ENCODE peak calls at places on chromosomes 4 and X, in seven cellular contexts. D, I, L, Z, P, W and V are unnamed samples.

GRCh38 chr4:87051121-87051713 is 116.4 kb downstream of the AFF1 start:
- DNase-seq in D (no peak), I (no peak), L (no peak), Z (no peak), P (no peak), W (no peak), V (no peak)

GRCh38 chrX:123648028-123648810 is 84.6 kb downstream of the THOC2 start:
- DNase-seq in D (peak; percentile 5), I (peak; percentile 42), L (peak; percentile 46), Z (no peak), P (no peak), W (peak; percentile 42), V (no peak)

GRCh38 chr4:4267981-4268380 is 20.0 kb upstream of the TMEM128 start:
- DNase-seq in D (no peak), I (no peak), L (no peak), Z (no peak), P (no peak), W (no peak), V (no peak)

GRCh38 chr4:85769009-85769408 is 294.1 kb downstream of the ARHGAP24 start:
- DNase-seq in D (no peak), I (no peak), L (no peak), Z (no peak), P (no peak), W (no peak), V (no peak)

GRCh38 chrX:24659106-24659505 is 12.0 kb upstream of the PCYT1B start:
- DNase-seq in D (no peak), I (no peak), L (no peak), Z (no peak), P (no peak), W (no peak), V (no peak)

GRCh38 chrX:153681175-153681574 is 6.6 kb upstream of the SLC6A8 start:
- DNase-seq in D (no peak), I (no peak), L (no peak), Z (no peak), P (no peak), W (no peak), V (peak; percentile 12)

GRCh38 chr4:122218762-122219161 is 66.6 kb downstream of the BLTP1 start:
- DNase-seq in D (no peak), I (no peak), L (peak; percentile 40), Z (no peak), P (no peak), W (no peak), V (no peak)

GRCh38 chr4:67700119-67700873 is 659 bp downstream of the UBA6 start:
- DNase-seq in D (no peak), I (no peak), L (no peak), Z (no peak), P (peak; percentile 64), W (no peak), V (no peak)

GRCh38 chr4:187887886-187888285 is 107.7 kb upstream of the ZFP42 start:
- DNase-seq in D (no peak), I (no peak), L (no peak), Z (no peak), P (no peak), W (no peak), V (no peak)

GRCh38 chr4:184177271-184177670 is 40.4 kb downstream of the ENPP6 start:
- DNase-seq in D (no peak), I (no peak), L (no peak), Z (no peak), P (no peak), W (no peak), V (no peak)

GRCh38 chr4:76802546-76803021 is 95.4 kb downstream of the SOWAHB start:
- DNase-seq in D (no peak), I (no peak), L (no peak), Z (no peak), P (no peak), W (no peak), V (no peak)

GRCh38 chr4:52957791-52958190 is 95.7 kb downstream of the RASL11B start:
- DNase-seq in D (no peak), I (no peak), L (no peak), Z (no peak), P (no peak), W (no peak), V (no peak)

GRCh38 chr4:39237179-39237578 is 54.9 kb downstream of the WDR19 start:
- DNase-seq in D (no peak), I (no peak), L (no peak), Z (no peak), P (no peak), W (no peak), V (no peak)

GRCh38 chr4:108240356-108240755 is 71.6 kb upstream of the LEF1 start:
- DNase-seq in D (no peak), I (no peak), L (no peak), Z (no peak), P (no peak), W (no peak), V (no peak)

GRCh38 chr4:148207074-148207473 is 235.1 kb downstream of the NR3C2 start:
- DNase-seq in D (no peak), I (no peak), L (no peak), Z (no peak), P (no peak), W (no peak), V (no peak)

GRCh38 chr4:98283219-98284199 is 22.3 kb downstream of the RAP1GDS1 start:
- DNase-seq in D (no peak), I (no peak), L (no peak), Z (no peak), P (no peak), W (no peak), V (no peak)

GRCh38 chrX:97490656-97491055 is 606.9 kb downstream of the RPA4 start:
- DNase-seq in D (no peak), I (no peak), L (no peak), Z (no peak), P (no peak), W (no peak), V (no peak)

GRCh38 chrX:107675823-107676555 is 47.7 kb downstream of the PRPS1 start:
- DNase-seq in D (no peak), I (no peak), L (no peak), Z (peak; percentile 40), P (peak; percentile 72), W (no peak), V (no peak)

GRCh38 chrX:20252392-20253231 is 14.1 kb downstream of the RPS6KA3 start:
- DNase-seq in D (no peak), I (peak; percentile 81), L (peak; percentile 60), Z (peak; percentile 66), P (peak; percentile 51), W (no peak), V (peak; percentile 54)

GRCh38 chrX:8864151-8864550 is 63.0 kb upstream of the FAM9A start:
- DNase-seq in D (no peak), I (no peak), L (no peak), Z (no peak), P (no peak), W (no peak), V (no peak)

GRCh38 chr4:168634276-168634802 is 137.5 kb downstream of the PALLD start:
- DNase-seq in D (peak; percentile 96), I (no peak), L (no peak), Z (no peak), P (peak; percentile 45), W (peak; percentile 84), V (no peak)

GRCh38 chr4:108483650-108484049 is 136.7 kb upstream of the RPL34 start:
- DNase-seq in D (no peak), I (no peak), L (no peak), Z (no peak), P (no peak), W (no peak), V (no peak)

GRCh38 chr4:128225148-128225547 is 62.5 kb downstream of the PGRMC2 start:
- DNase-seq in D (no peak), I (no peak), L (no peak), Z (no peak), P (no peak), W (peak; percentile 69), V (no peak)

GRCh38 chrX:38318606-38319005 is 8.7 kb downstream of the RPGR start:
- DNase-seq in D (no peak), I (no peak), L (no peak), Z (no peak), P (no peak), W (no peak), V (no peak)

GRCh38 chr4:40283413-40283812 is 51.7 kb upstream of the CHRNA9 start:
- DNase-seq in D (no peak), I (no peak), L (no peak), Z (no peak), P (no peak), W (no peak), V (no peak)

GRCh38 chrX:2974946-2975345 is 31.4 kb upstream of the ARSH start:
- DNase-seq in D (no peak), I (no peak), L (no peak), Z (no peak), P (no peak), W (no peak), V (no peak)

GRCh38 chr4:173254646-173255045 is 79.5 kb downstream of the HMGB2 start:
- DNase-seq in D (no peak), I (no peak), L (no peak), Z (no peak), P (no peak), W (no peak), V (no peak)

GRCh38 chr4:17095771-17096170 is 197.3 kb upstream of the LDB2 start:
- DNase-seq in D (no peak), I (no peak), L (no peak), Z (no peak), P (no peak), W (no peak), V (no peak)